ENCODE peak calls at places on chromosomes 16 and 17, in eight cellular contexts. M, W, U, Q, T, B, F and N are unnamed samples. For H3K27me3, the result is how much of the 10 kb centered on the place peaks cover.

GRCh38 chr16:14600164-14600563 is 29.9 kb downstream of the PARN start:
- DNase-seq in M (no peak), W (no peak), U (no peak), Q (peak), T (no peak), B (no peak), F (no peak), N (no peak)

GRCh38 chr17:16945513-16946201 is 26.3 kb downstream of the TNFRSF13B start:
- DNase-seq in M (no peak), W (no peak), U (peak), Q (peak), T (no peak), B (no peak), F (no peak), N (no peak)

GRCh38 chr17:43380307-43380706 is 18.5 kb upstream of the ARL4D start:
- DNase-seq in M (no peak), W (no peak), U (no peak), Q (no peak), T (no peak), B (no peak), F (no peak), N (no peak)

GRCh38 chr16:30996324-30996999 is 11.5 kb downstream of the HSD3B7 start:
- DNase-seq in M (no peak), W (no peak), U (peak), Q (no peak), T (peak), B (no peak), F (peak), N (no peak)

GRCh38 chr17:17819561-17819995 is 17.2 kb downstream of the SREBF1 start:
- DNase-seq in M (no peak), W (peak), U (peak), Q (no peak), T (peak), B (no peak), F (peak), N (peak)

GRCh38 chr17:76382803-76383644 is 1.4 kb upstream of the SPHK1 start:
- DNase-seq in M (no peak), W (no peak), U (peak), Q (no peak), T (no peak), B (no peak), F (peak), N (no peak)

GRCh38 chr16:4410335-4411075 is 5.9 kb downstream of the CORO7 start:
- DNase-seq in M (no peak), W (peak), U (peak), Q (no peak), T (no peak), B (no peak), F (peak), N (peak)

GRCh38 chr16:27691717-27692116 is 141.8 kb downstream of the KATNIP start:
- DNase-seq in M (no peak), W (no peak), U (no peak), Q (no peak), T (no peak), B (no peak), F (no peak), N (no peak)

GRCh38 chr16:55036371-55036821 is 105.7 kb downstream of the IRX5 start:
- DNase-seq in M (no peak), W (no peak), U (peak), Q (no peak), T (no peak), B (no peak), F (no peak), N (no peak)

GRCh38 chr17:38587956-38588771 is 17.6 kb downstream of the SRCIN1 start:
- DNase-seq in M (no peak), W (no peak), U (no peak), Q (no peak), T (no peak), B (no peak), F (no peak), N (no peak)

GRCh38 chr17:76918811-76919210 is 50.6 kb downstream of the MGAT5B start:
- DNase-seq in M (no peak), W (no peak), U (no peak), Q (no peak), T (no peak), B (no peak), F (no peak), N (no peak)

GRCh38 chr17:41060052-41060604 is at the start of gene KRTAP2-3:
- DNase-seq in M (no peak), W (no peak), U (no peak), Q (peak), T (no peak), B (no peak), F (no peak), N (no peak)

GRCh38 chr17:79761894-79762570 is 15.9 kb upstream of the CBX2 start:
- DNase-seq in M (no peak), W (no peak), U (no peak), Q (no peak), T (no peak), B (no peak), F (no peak), N (no peak)

GRCh38 chr17:48484256-48484655 is 46.6 kb downstream of the HOXB1 start:
- DNase-seq in M (no peak), W (no peak), U (no peak), Q (no peak), T (no peak), B (no peak), F (no peak), N (no peak)

GRCh38 chr16:27174798-27175197 is 28.5 kb upstream of the KDM8 start:
- DNase-seq in M (no peak), W (no peak), U (peak), Q (no peak), T (no peak), B (no peak), F (no peak), N (no peak)

GRCh38 chr16:73095885-73096341 is 48.0 kb upstream of the ZFHX3 start:
- DNase-seq in M (no peak), W (no peak), U (no peak), Q (no peak), T (no peak), B (no peak), F (no peak), N (no peak)

GRCh38 chr16:57038151-57038550 is 48.8 kb downstream of the NLRC5 start:
- DNase-seq in M (no peak), W (no peak), U (no peak), Q (no peak), T (no peak), B (no peak), F (no peak), N (no peak)

GRCh38 chr17:57480438-57481196 is 224.3 kb downstream of the MSI2 start:
- DNase-seq in M (no peak), W (no peak), U (no peak), Q (no peak), T (peak), B (peak), F (no peak), N (no peak)

GRCh38 chr16:58461056-58461455 is 38.9 kb upstream of the NDRG4 start:
- DNase-seq in M (no peak), W (peak), U (no peak), Q (peak), T (no peak), B (no peak), F (no peak), N (no peak)

GRCh38 chr16:27676807-27677206 is 126.9 kb downstream of the KATNIP start:
- DNase-seq in M (no peak), W (no peak), U (no peak), Q (no peak), T (no peak), B (no peak), F (no peak), N (no peak)

GRCh38 chr17:752620-753219 is 656 bp upstream of the GEMIN4 start:
- DNase-seq in M (no peak), W (peak), U (peak), Q (no peak), T (peak), B (peak), F (peak), N (peak)

GRCh38 chr16:4656221-4656620 is 31.6 kb downstream of the MGRN1 start:
- DNase-seq in M (no peak), W (no peak), U (no peak), Q (no peak), T (no peak), B (no peak), F (no peak), N (no peak)

GRCh38 chr17:80779961-80780380 is 211.7 kb upstream of the CHMP6 start:
- DNase-seq in M (no peak), W (no peak), U (peak), Q (no peak), T (peak), B (no peak), F (no peak), N (no peak)

GRCh38 chr16:65315004-65315398 is 193.1 kb upstream of the CDH11 start:
- DNase-seq in M (no peak), W (no peak), U (no peak), Q (no peak), T (peak), B (peak), F (no peak), N (peak)

GRCh38 chr17:56908061-56908542 is 5.7 kb downstream of the TRIM25 start:
- DNase-seq in M (no peak), W (peak), U (peak), Q (no peak), T (no peak), B (peak), F (peak), N (peak)

GRCh38 chr17:75209061-75209460 is 3.6 kb downstream of the NUP85 start:
- DNase-seq in M (no peak), W (no peak), U (no peak), Q (no peak), T (no peak), B (no peak), F (no peak), N (no peak)

GRCh38 chr17:17994770-17995169 is 22.1 kb downstream of the DRC3 start:
- DNase-seq in M (no peak), W (no peak), U (no peak), Q (no peak), T (no peak), B (no peak), F (no peak), N (no peak)

GRCh38 chr17:7466644-7467341 is 12.6 kb downstream of the ZBTB4 start:
- DNase-seq in M (no peak), W (peak), U (no peak), Q (no peak), T (peak), B (peak), F (peak), N (peak)

GRCh38 chr17:917391-917811 is 62.2 kb downstream of the NXN start:
- DNase-seq in M (no peak), W (no peak), U (no peak), Q (no peak), T (no peak), B (no peak), F (no peak), N (no peak)

GRCh38 chr16:86495756-86496261 is 14.5 kb upstream of the FOXF1 start:
- DNase-seq in M (no peak), W (no peak), U (no peak), Q (no peak), T (no peak), B (no peak), F (no peak), N (no peak)

GRCh38 chr16:86496262-86496928 is 13.9 kb upstream of the FOXF1 start:
- DNase-seq in M (no peak), W (no peak), U (no peak), Q (no peak), T (no peak), B (no peak), F (no peak), N (no peak)

GRCh38 chr16:86494039-86494564 is 16.2 kb upstream of the FOXF1 start:
- DNase-seq in M (no peak), W (no peak), U (no peak), Q (no peak), T (no peak), B (no peak), F (no peak), N (no peak)

GRCh38 chr16:86495357-86495701 is 15.0 kb upstream of the FOXF1 start:
- DNase-seq in M (no peak), W (no peak), U (no peak), Q (no peak), T (no peak), B (no peak), F (no peak), N (no peak)

DNA sequence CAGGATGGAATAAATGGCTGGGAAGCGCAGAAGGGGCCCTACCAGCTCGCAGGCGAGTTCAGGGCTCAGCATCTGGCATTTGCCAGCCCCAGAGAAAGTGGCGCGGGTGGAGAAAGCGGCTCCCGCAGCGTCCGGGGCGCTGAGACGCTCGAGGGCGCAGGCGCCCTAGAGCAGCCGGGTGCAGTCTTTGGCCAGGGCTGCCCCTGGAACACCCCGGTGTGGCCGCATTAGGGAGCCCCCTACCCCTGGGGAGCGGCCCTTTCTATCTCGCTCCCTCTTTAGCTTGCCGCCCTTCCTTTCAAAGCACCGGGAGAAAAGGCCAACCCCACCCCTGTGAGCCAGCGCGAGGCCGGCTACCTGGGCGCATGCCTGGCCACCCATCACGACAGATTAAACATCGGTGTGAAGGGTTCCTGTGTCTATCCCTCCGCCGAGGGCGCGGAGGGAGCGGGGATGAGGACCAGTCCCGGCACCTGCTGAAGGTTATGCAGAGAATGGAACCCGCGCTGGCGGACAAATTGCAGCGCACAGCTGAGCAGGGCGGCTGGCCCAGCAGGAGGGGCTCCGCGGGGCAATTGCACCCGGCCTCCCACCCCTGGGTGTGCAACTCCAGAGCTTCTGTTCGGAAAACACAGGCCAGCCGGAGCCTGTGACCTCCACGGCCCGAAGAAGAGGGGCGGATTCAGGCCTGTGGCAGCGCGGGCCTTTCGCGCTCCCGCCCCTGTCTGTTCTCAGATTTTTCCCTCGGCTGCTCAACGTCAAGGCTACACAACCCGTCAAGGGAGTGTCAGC is 15.6 kb upstream of the FOXF1 start:
- DNase-seq in M (no peak), W (no peak), U (no peak), Q (no peak), T (no peak), B (no peak), F (no peak), N (no peak)
- H3K27ac ChIP-seq in M (peak), W (no peak), U (peak), Q (no peak), T (no peak), B (no peak), F (peak), N (no peak)

GRCh38 chr16:648071-648785 is 937 bp upstream of the WDR90 start:
- DNase-seq in M (no peak), W (no peak), U (peak), Q (no peak), T (no peak), B (no peak), F (peak), N (no peak)
- TF ChIP-seq POLR2A in M (no peak), W (no peak), U (peak), Q (no peak), T (no peak), B (no peak), F (peak), N (no peak)

GRCh38 chr17:28975031-28975430 is 23.7 kb upstream of the PHF12 start:
- DNase-seq in M (no peak), W (no peak), U (no peak), Q (no peak), T (no peak), B (no peak), F (no peak), N (no peak)
- H3K27me3 ChIP-seq in M (under half), W (under half), U (under half), Q (under half), T (under half), B (under half), F (under half), N (under half)

GRCh38 chr17:82223517-82223916 is 5.3 kb upstream of the SLC16A3 start:
- DNase-seq in M (no peak), W (no peak), U (no peak), Q (no peak), T (no peak), B (no peak), F (no peak), N (no peak)
- H3K27ac ChIP-seq in M (no peak), W (no peak), U (no peak), Q (no peak), T (no peak), B (no peak), F (no peak), N (no peak)

GRCh38 chr17:31560836-31561235 is 169.4 kb downstream of the RAB11FIP4 start:
- DNase-seq in M (no peak), W (no peak), U (no peak), Q (no peak), T (no peak), B (no peak), F (no peak), N (no peak)
- TF ChIP-seq POLR2A in M (no peak), W (no peak), U (no peak), Q (no peak), T (no peak), B (no peak), F (no peak), N (no peak)

GRCh38 chr17:34366051-34366450 is 3.0 kb upstream of the CCL1 start:
- DNase-seq in M (no peak), W (no peak), U (no peak), Q (no peak), T (no peak), B (no peak), F (no peak), N (no peak)
- H3K27me3 ChIP-seq in M (under half), W (under half), U (under half), Q (under half), T (under half), B (under half), F (under half), N (under half)

DNA sequence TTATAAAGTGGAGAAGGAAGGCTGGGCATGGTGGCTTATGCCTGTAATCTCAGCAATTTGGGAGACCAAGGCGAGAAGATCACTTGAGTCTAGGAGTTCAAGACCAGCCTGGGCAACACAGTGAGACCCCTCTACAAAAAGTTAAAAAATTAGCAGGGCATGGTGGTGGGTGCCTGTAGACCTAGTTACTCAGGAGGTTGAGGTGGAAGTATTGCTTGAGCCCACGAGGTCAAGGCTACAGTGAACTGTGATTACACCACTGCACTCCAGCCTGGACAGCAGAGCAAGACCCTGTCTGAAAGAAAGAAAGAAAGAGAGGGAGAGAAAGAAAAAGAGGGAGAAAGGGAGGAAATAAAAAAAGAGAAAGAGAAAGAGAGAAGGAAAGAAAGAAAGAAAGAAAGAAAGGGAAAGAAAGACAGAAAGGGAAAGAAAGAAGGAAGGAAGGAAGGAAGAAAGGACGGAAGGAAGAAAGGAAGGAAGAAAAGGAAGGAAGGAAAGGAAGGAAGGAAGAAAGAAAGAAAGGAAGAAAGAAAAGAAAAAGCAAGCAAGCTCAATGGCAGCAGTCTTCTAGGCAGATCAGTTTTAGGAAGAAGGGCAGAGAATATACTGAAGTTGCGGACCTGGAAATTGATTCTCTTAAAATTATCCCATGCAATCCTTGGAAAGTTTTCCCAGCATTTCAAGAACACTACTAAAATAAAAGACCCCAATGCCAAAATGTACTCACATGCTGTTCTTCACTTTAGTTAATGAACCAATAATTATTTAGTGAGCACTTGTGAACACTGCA is 53.0 kb downstream of the IKZF3 start:
- DNase-seq in M (no peak), W (no peak), U (no peak), Q (no peak), T (no peak), B (no peak), F (no peak), N (no peak)
- H3K27ac ChIP-seq in M (no peak), W (no peak), U (no peak), Q (no peak), T (no peak), B (no peak), F (no peak), N (no peak)

GRCh38 chr16:87265261-87265660 is 51.9 kb downstream of the C16orf95 start:
- DNase-seq in M (no peak), W (no peak), U (peak), Q (no peak), T (no peak), B (no peak), F (no peak), N (no peak)
- TF ChIP-seq POLR2A in M (no peak), W (no peak), U (no peak), Q (no peak), T (no peak), B (no peak), F (no peak), N (no peak)

GRCh38 chr16:166375-167116 is 768 bp downstream of the HBM start:
- DNase-seq in M (no peak), W (no peak), U (no peak), Q (no peak), T (no peak), B (no peak), F (no peak), N (no peak)
- H3K27me3 ChIP-seq in M (under half), W (half or more), U (under half), Q (under half), T (under half), B (half or more), F (half or more), N (under half)